ENCODE peak calls at places on chromosomes 16 and 17, in nine cellular contexts. V is mesendoderm, K is neural progenitor cell, D is ascending aorta, A is cardiac muscle cell, Y is tibial artery, J is heart right ventricle, O is psoas muscle, M is lower lobe of right lung. N is an unnamed sample.
A peak's percentile ranks its signal among the peaks of the same experiment; 100 is the strongest.

GRCh38 chr17:43329183-43329582 is 69.6 kb upstream of the ARL4D start:
- DNase-seq in K (no peak), J (no peak), Y (no peak), D (no peak), M (no peak), O (no peak), V (peak; percentile 51), A (no peak), N (no peak)

GRCh38 chr16:86604436-86605220 is 26.3 kb downstream of the FOXL1 start:
- DNase-seq in V (no peak), J (no peak), A (no peak), D (peak; percentile 80), M (no peak), Y (no peak), K (no peak), O (no peak), N (no peak)

GRCh38 chr17:78381601-78382168 is 3.2 kb downstream of the PGS1 start:
- DNase-seq in K (no peak), J (no peak), A (no peak), M (no peak), Y (no peak), D (no peak), V (peak; percentile 88), O (no peak), N (no peak)

GRCh38 chr17:69223809-69224208 is 4.8 kb downstream of the ABCA10 start:
- DNase-seq in Y (no peak), M (no peak), O (no peak), A (no peak), J (no peak), K (no peak), D (no peak), V (no peak), N (no peak)

GRCh38 chr17:78828470-78829185 is 12.0 kb downstream of the USP36 start:
- DNase-seq in V (peak; percentile 78), D (no peak), M (no peak), J (no peak), O (peak; percentile 22), A (no peak), K (peak; percentile 24), Y (no peak), N (no peak)

GRCh38 chr17:68593331-68593710 is 7.8 kb downstream of the FAM20A start:
- DNase-seq in Y (no peak), D (no peak), M (no peak), A (no peak), V (no peak), J (no peak), O (no peak), K (no peak), N (no peak)

GRCh38 chr17:35807371-35808144 is 1.7 kb upstream of the TAF15 start:
- DNase-seq in K (no peak), V (no peak), D (no peak), Y (no peak), O (no peak), M (no peak), A (no peak), J (no peak), N (no peak)

GRCh38 chr16:72722552-72722951 is 325.4 kb downstream of the ZFHX3 start:
- DNase-seq in D (no peak), A (no peak), J (no peak), K (peak; percentile 71), O (no peak), M (no peak), V (peak; percentile 62), Y (no peak), N (no peak)

GRCh38 chr17:75348386-75349012 is 57.0 kb downstream of the GRB2 start:
- DNase-seq in A (no peak), M (no peak), O (no peak), V (no peak), Y (no peak), D (no peak), J (no peak), K (no peak), N (no peak)
- H3K4me1 ChIP-seq in A (peaks cover 39% of the 10 kb centered on the region), M (peaks cover 84% of the 10 kb centered on the region), O (peaks cover 68% of the 10 kb centered on the region), V (peaks cover 13% of the 10 kb centered on the region), Y (no peaks in the 10 kb centered on the region), D (peaks cover 3% of the 10 kb centered on the region), J (peaks cover 5% of the 10 kb centered on the region), K (peaks cover 54% of the 10 kb centered on the region), N (no peaks in the 10 kb centered on the region)

DNA sequence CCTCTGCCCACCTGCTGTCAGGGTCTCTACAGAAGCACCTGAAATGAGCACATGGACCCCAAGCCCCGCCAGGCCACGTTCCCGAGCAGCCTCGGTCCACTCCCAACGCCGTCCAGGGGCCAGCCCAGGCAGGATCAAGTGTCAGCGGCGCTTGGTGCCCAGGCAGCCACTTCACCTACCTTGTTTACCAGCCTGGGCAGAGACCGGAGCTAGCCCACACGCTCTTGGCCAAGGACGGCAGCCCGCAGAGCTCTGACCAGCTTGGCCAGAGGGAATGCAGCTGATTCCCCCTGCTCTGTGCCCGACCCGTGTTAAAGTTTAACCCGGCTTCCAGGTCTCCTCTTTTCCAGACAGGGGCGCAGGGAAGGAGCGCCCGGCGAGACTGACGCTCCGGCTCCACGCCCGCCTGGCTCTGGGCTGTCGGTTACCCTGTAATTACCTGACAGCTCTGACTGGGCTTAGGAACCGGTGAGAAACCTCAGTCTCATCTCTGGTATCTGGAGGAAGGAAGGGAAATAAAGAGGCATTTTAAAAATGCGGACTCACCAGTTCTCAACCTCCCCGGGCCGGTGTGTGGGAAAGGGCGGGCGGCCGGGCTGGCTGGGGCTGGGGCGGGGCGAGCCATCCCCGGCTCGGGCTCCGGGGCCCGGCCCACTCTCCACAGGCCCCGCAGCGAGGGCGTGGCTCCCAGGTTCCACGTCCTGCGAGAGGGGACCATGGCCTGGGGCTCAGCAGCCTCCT is 4.6 kb downstream of the KIFC3 start:
- DNase-seq in O (peak; percentile 73), V (peak; percentile 92), A (peak; percentile 51), J (peak; percentile 40), D (no peak), M (peak; percentile 80), K (peak; percentile 67), Y (no peak), N (no peak)
- H3K27ac ChIP-seq in O (peak overlapping the region; percentile 79), V (peak overlapping the region; percentile 45), A (peak overlapping the region; percentile 53), J (peak overlapping the region; percentile 79), D (no peak overlapping the region), M (peak overlapping the region; percentile 81), K (no peak overlapping the region), Y (no peak overlapping the region), N (peak overlapping the region; percentile 47)

GRCh38 chr16:12459401-12459791 is 344.3 kb downstream of the CPPED1 start:
- DNase-seq in O (peak; percentile 67), Y (peak; percentile 60), A (no peak), V (no peak), K (no peak), M (peak; percentile 80), J (peak; percentile 29), D (peak; percentile 73), N (peak; percentile 71)
- H3K4me3 ChIP-seq in O (no peak overlapping the region), Y (no peak overlapping the region), A (no peak overlapping the region), V (no peak overlapping the region), K (no peak overlapping the region), M (no peak overlapping the region), J (no peak overlapping the region), D (no peak overlapping the region), N (no peak overlapping the region)

GRCh38 chr16:75083826-75084225 is 32.8 kb downstream of the LDHD start:
- DNase-seq in M (no peak), D (no peak), J (no peak), O (no peak), A (no peak), K (no peak), Y (no peak), V (no peak), N (no peak)
- H3K4me1 ChIP-seq in M (peaks cover 32% of the 10 kb centered on the region), D (peaks cover 10% of the 10 kb centered on the region), J (peaks cover 31% of the 10 kb centered on the region), O (peaks cover 74% of the 10 kb centered on the region), A (peaks cover 36% of the 10 kb centered on the region), K (peaks cover 12% of the 10 kb centered on the region), Y (no peaks in the 10 kb centered on the region), V (peaks cover 7% of the 10 kb centered on the region), N (peaks cover 41% of the 10 kb centered on the region)

GRCh38 chr16:30183961-30184429 is 593 bp downstream of the CORO1A start:
- DNase-seq in V (no peak), J (peak; percentile 40), A (no peak), O (peak; percentile 51), M (peak; percentile 63), Y (no peak), D (peak; percentile 69), K (no peak), N (no peak)
- H3K27ac ChIP-seq in V (no peak overlapping the region), J (peak overlapping the region; percentile 39), A (no peak overlapping the region), O (no peak overlapping the region), M (peak overlapping the region; percentile 78), Y (no peak overlapping the region), D (no peak overlapping the region), K (no peak overlapping the region), N (peak overlapping the region; percentile 26)

GRCh38 chr17:5282639-5283217 is 644 bp downstream of the RABEP1 start:
- DNase-seq in D (peak; percentile 68), M (peak; percentile 52), A (peak; percentile 19), V (peak; percentile 39), Y (no peak), J (peak; percentile 38), K (no peak), O (no peak), N (no peak)
- H3K4me3 ChIP-seq in D (peak overlapping the region; percentile 94), M (peak overlapping the region; percentile 64), A (peak overlapping the region; percentile 95), V (peak overlapping the region; percentile 77), Y (peak overlapping the region; percentile 84), J (peak overlapping the region; percentile 76), K (peak overlapping the region; percentile 80), O (peak overlapping the region; percentile 91), N (peak overlapping the region; percentile 93)

DNA sequence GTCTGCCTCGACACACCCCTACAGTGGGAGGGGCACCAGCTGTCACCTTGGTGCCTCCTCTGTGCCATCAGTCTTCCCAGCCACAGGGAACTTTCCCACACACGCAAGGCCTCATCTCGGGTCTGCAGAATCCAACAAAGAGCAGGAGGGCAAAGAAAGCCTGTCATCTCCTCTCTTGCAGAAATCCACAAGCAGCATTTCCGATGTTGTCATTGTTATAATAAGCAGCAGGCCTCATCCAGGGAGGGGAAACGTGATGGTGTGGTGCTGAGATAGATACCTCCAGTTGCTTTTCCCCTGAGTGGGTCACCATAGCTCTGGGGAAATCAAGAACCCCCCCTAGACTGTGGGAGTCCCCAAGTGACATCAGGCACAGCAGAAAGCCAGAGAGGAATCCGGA is 110.4 kb downstream of the CMIP start:
- DNase-seq in K (no peak), D (no peak), Y (no peak), V (no peak), J (no peak), M (peak; percentile 10), A (no peak), O (no peak), N (no peak)
- H3K4me1 ChIP-seq in K (peaks cover 16% of the 10 kb centered on the region), D (peaks cover 8% of the 10 kb centered on the region), Y (peaks cover 8% of the 10 kb centered on the region), V (peaks cover 2% of the 10 kb centered on the region), J (peaks cover 36% of the 10 kb centered on the region), M (peaks cover 49% of the 10 kb centered on the region), A (no peaks in the 10 kb centered on the region), O (no peaks in the 10 kb centered on the region), N (peaks cover 61% of the 10 kb centered on the region)